ENCODE peak calls at places on chromosomes 11 and 22, in six cellular contexts. H is tibial artery; N is CD8-positive, alpha-beta T cell; A is neural progenitor cell; B is lung; U is osteoblast. V is an unnamed sample.

GRCh38 chr11:107040447-107041444 is 22.5 kb upstream of the GUCY1A2 start:
- DNase-seq in H (no peak), N (no peak), A (no peak), B (no peak), U (no peak), V (no peak)

GRCh38 chr11:120576606-120577005 is 65.1 kb downstream of the GRIK4 start:
- DNase-seq in H (no peak), N (no peak), A (no peak), B (no peak), U (no peak), V (peak; percentile 41)

GRCh38 chr11:74820763-74821162 is 72.1 kb downstream of the RNF169 start:
- DNase-seq in H (no peak), N (no peak), A (no peak), B (no peak), U (peak; percentile 41), V (no peak)

GRCh38 chr11:117443269-117444186 is 115.9 kb downstream of the CEP164 start:
- DNase-seq in H (peak; percentile 47), N (no peak), A (peak; percentile 88), B (peak; percentile 57), U (peak; percentile 94), V (peak; percentile 94)

GRCh38 chr22:20953668-20954500 is 13.2 kb upstream of the AIFM3 start:
- DNase-seq in H (no peak), N (no peak), A (no peak), B (no peak), U (peak; percentile 51), V (no peak)

GRCh38 chr11:75558939-75559843 is 2.9 kb upstream of the SERPINH1 start:
- DNase-seq in H (peak; percentile 83), N (no peak), A (no peak), B (peak; percentile 81), U (peak; percentile 88), V (peak; percentile 81)

GRCh38 chr22:19579113-19579811 is 55.1 kb upstream of the CLDN5 start:
- DNase-seq in H (no peak), N (no peak), A (no peak), B (no peak), U (no peak), V (no peak)

GRCh38 chr11:104060004-104060403 is 23.6 kb downstream of the DDI1 start:
- DNase-seq in H (no peak), N (no peak), A (no peak), B (no peak), U (no peak), V (no peak)

GRCh38 chr22:17924735-17925727 is 99.3 kb downstream of the MICAL3 start:
- DNase-seq in H (no peak), N (no peak), A (no peak), B (no peak), U (peak; percentile 65), V (no peak)

GRCh38 chr22:46848227-46848626 is 85.8 kb downstream of the TBC1D22A start:
- DNase-seq in H (no peak), N (no peak), A (no peak), B (peak; percentile 10), U (peak; percentile 89), V (peak; percentile 30)

GRCh38 chr11:46119053-46119351 is 2.3 kb downstream of the PHF21A start:
- DNase-seq in H (no peak), N (no peak), A (no peak), B (no peak), U (no peak), V (no peak)

GRCh38 chr22:47547239-47547661 is 784.8 kb downstream of the TBC1D22A start:
- DNase-seq in H (no peak), N (no peak), A (no peak), B (no peak), U (no peak), V (no peak)

GRCh38 chr11:99069831-99070444 is 49.2 kb downstream of the CNTN5 start:
- DNase-seq in H (no peak), N (no peak), A (peak; percentile 78), B (no peak), U (no peak), V (peak; percentile 80)

GRCh38 chr11:27875480-27876208 is 175.4 kb upstream of the BDNF start:
- DNase-seq in H (no peak), N (no peak), A (no peak), B (no peak), U (no peak), V (no peak)

GRCh38 chr11:36362902-36363301 is 66.8 kb downstream of the PRR5L start:
- DNase-seq in H (no peak), N (no peak), A (no peak), B (no peak), U (no peak), V (no peak)

GRCh38 chr11:87719311-87720073 is 455.8 kb downstream of the RAB38 start:
- DNase-seq in H (no peak), N (no peak), A (no peak), B (no peak), U (no peak), V (no peak)

GRCh38 chr11:83063073-83063754 is 8.5 kb downstream of the RAB30 start:
- DNase-seq in H (no peak), N (no peak), A (no peak), B (no peak), U (peak; percentile 81), V (no peak)

GRCh38 chr11:82732734-82733443 is 775 bp downstream of the FAM181B start:
- DNase-seq in H (no peak), N (no peak), A (peak; percentile 57), B (no peak), U (peak; percentile 72), V (peak; percentile 75)

GRCh38 chr11:116791002-116791812 is 472 bp downstream of the APOA5 start:
- DNase-seq in H (peak; percentile 84), N (peak; percentile 65), A (peak; percentile 87), B (peak; percentile 82), U (peak; percentile 96), V (peak; percentile 97)

GRCh38 chr22:30610299-30610698 is 3.3 kb downstream of the TCN2 start:
- DNase-seq in H (peak; percentile 71), N (no peak), A (no peak), B (no peak), U (peak; percentile 3), V (no peak)

GRCh38 chr11:62540804-62541671 is 5.6 kb downstream of the AHNAK start:
- DNase-seq in H (peak; percentile 70), N (no peak), A (no peak), B (no peak), U (peak; percentile 85), V (no peak)

GRCh38 chr22:26182723-26183122 is 13.5 kb downstream of the SEZ6L start:
- DNase-seq in H (no peak), N (no peak), A (peak; percentile 11), B (no peak), U (no peak), V (no peak)
- H3K36me3 ChIP-seq in H (no peaks in the 10 kb centered on the region), N (no peaks in the 10 kb centered on the region), A (no peaks in the 10 kb centered on the region), B (no peaks in the 10 kb centered on the region), U (no peaks in the 10 kb centered on the region), V (no peaks in the 10 kb centered on the region)

GRCh38 chr11:64321026-64321425 is 3.1 kb downstream of the PRDX5 start:
- DNase-seq in H (no peak), N (no peak), A (no peak), B (no peak), U (peak; percentile 22), V (no peak)
- H3K4me1 ChIP-seq in H (peaks cover 21% of the 10 kb centered on the region), N (peaks cover 8% of the 10 kb centered on the region), A (peaks cover 12% of the 10 kb centered on the region), B (peaks cover 3% of the 10 kb centered on the region), U (peaks cover 11% of the 10 kb centered on the region), V (peaks cover 5% of the 10 kb centered on the region)

GRCh38 chr11:18233912-18234311 is 2.7 kb downstream of the SAA4 start:
- DNase-seq in H (no peak), N (no peak), A (no peak), B (no peak), U (no peak), V (no peak)

GRCh38 chr11:18235394-18235926 is 1.1 kb downstream of the SAA4 start:
- DNase-seq in H (no peak), N (no peak), A (peak; percentile 30), B (no peak), U (no peak), V (no peak)

GRCh38 chr11:18239655-18240054 is 3.1 kb upstream of the SAA4 start:
- DNase-seq in H (no peak), N (no peak), A (no peak), B (no peak), U (no peak), V (no peak)

GRCh38 chr11:18236664-18237356 is at the start of gene SAA4:
- DNase-seq in H (no peak), N (no peak), A (no peak), B (no peak), U (no peak), V (no peak)

GRCh38 chr11:18235935-18236334 is 667 bp downstream of the SAA4 start:
- DNase-seq in H (no peak), N (no peak), A (no peak), B (no peak), U (no peak), V (no peak)
- TF ChIP-seq CTCF in H (no peak), N (no peak), A (no peak), B (no peak), U (no peak), V (no peak)

GRCh38 chr11:65657426-65657825 is 5.3 kb downstream of the RELA start:
- DNase-seq in H (no peak), N (no peak), A (no peak), B (no peak), U (no peak), V (no peak)
- H3K36me3 ChIP-seq in H (peaks cover 78% of the 10 kb centered on the region), N (peaks cover 57% of the 10 kb centered on the region), A (no peaks in the 10 kb centered on the region), B (peaks cover 18% of the 10 kb centered on the region), U (peaks cover 73% of the 10 kb centered on the region), V (peaks cover 75% of the 10 kb centered on the region)

V was measured in endodermal cell.